ENCODE peak calls at places on chromosomes 3 and 15, in six cellular contexts. D is mesothelial cell of epicardium, A is M059J, B is iPS DF 6.9, G is AG08396, X is osteocyte. Z is an unnamed sample.

GRCh38 chr3:16183601-16184270 is 9.3 kb downstream of the GALNT15 start:
- DNase-seq in X (peak), B (no peak), A (peak), D (no peak), G (peak), Z (no peak)

GRCh38 chr3:60890226-60890625 is 361.0 kb downstream of the FHIT start:
- DNase-seq in B (no peak), X (no peak), D (no peak), A (no peak), G (no peak), Z (no peak)

GRCh38 chr3:172626241-172626640 is 84.6 kb downstream of the NCEH1 start:
- DNase-seq in A (peak), G (peak), X (no peak), D (no peak), B (no peak), Z (no peak)

GRCh38 chr3:14256561-14257342 is 78.1 kb downstream of the LSM3 start:
- DNase-seq in B (no peak), X (no peak), D (no peak), G (no peak), A (no peak), Z (no peak)

GRCh38 chr15:70267879-70268278 is 170.2 kb upstream of the TLE3 start:
- DNase-seq in B (no peak), D (no peak), G (no peak), A (peak), X (no peak), Z (no peak)

GRCh38 chr3:51670711-51671089 is 352 bp upstream of the TEX264 start:
- DNase-seq in A (no peak), D (no peak), B (no peak), X (no peak), G (no peak), Z (peak)

GRCh38 chr3:14329116-14329830 is 73.1 kb upstream of the SLC6A6 start:
- DNase-seq in A (peak), B (peak), G (no peak), X (no peak), D (no peak), Z (no peak)

GRCh38 chr15:71195242-71195641 is 80.0 kb downstream of the THSD4 start:
- DNase-seq in A (peak), D (no peak), B (no peak), X (peak), G (no peak), Z (no peak)

GRCh38 chr3:10192953-10193691 is 28.4 kb downstream of the IRAK2 start:
- DNase-seq in B (no peak), X (no peak), G (peak), D (no peak), A (peak), Z (no peak)

GRCh38 chr3:48125026-48125704 is 63.1 kb downstream of the CDC25A start:
- DNase-seq in D (no peak), X (no peak), A (peak), B (no peak), G (peak), Z (no peak)

GRCh38 chr3:194871143-194871863 is 185.6 kb downstream of the FAM43A start:
- DNase-seq in G (peak), D (no peak), A (peak), B (no peak), X (peak), Z (no peak)

GRCh38 chr3:49012441-49013017 is 5.3 kb downstream of the WDR6 start:
- DNase-seq in G (no peak), X (no peak), A (no peak), D (no peak), B (no peak), Z (no peak)

GRCh38 chr15:88433046-88433685 is 34.0 kb downstream of the MRPL46 start:
- DNase-seq in B (no peak), A (no peak), X (peak), G (no peak), D (no peak), Z (no peak)